ENCODE peak calls at places on chromosomes 11 and 22, in four cellular contexts. One of them, this sample, is unnamed. For H3K4me1, the result is how much of the 10 kb centered on the place peaks cover.

GRCh38 chr11:67195971-67196418 is 70.3 kb upstream of the GRK2 start:
- DNase-seq in A549: no peak
- DNase-seq in IMR-90: peak
- DNase-seq in esophagus squamous epithelium: no peak
- DNase-seq in this sample: no peak

GRCh38 chr11:1516273-1517067 is 29.9 kb upstream of the MOB2 start:
- DNase-seq in A549: no peak
- DNase-seq in IMR-90: peak
- DNase-seq in esophagus squamous epithelium: no peak
- DNase-seq in this sample: no peak

GRCh38 chr22:19755145-19755710 is 5.3 kb upstream of the TBX1 start:
- DNase-seq in A549: no peak
- DNase-seq in IMR-90: no peak
- DNase-seq in esophagus squamous epithelium: no peak
- DNase-seq in this sample: no peak

GRCh38 chr11:134270250-134270714 is 5.9 kb upstream of the GLB1L3 start:
- DNase-seq in A549: peak
- DNase-seq in IMR-90: no peak
- DNase-seq in esophagus squamous epithelium: no peak
- DNase-seq in this sample: no peak

GRCh38 chr22:30436196-30436595 is 10.6 kb downstream of the MTFP1 start:
- DNase-seq in A549: no peak
- DNase-seq in IMR-90: no peak
- DNase-seq in esophagus squamous epithelium: no peak
- DNase-seq in this sample: no peak

GRCh38 chr22:48535868-48536690 is 1291.6 kb downstream of the BRD1 start:
- DNase-seq in A549: no peak
- DNase-seq in IMR-90: no peak
- DNase-seq in esophagus squamous epithelium: no peak
- DNase-seq in this sample: no peak

GRCh38 chr11:65576232-65576866 is 496 bp downstream of the EHBP1L1 start:
- DNase-seq in A549: no peak
- DNase-seq in IMR-90: no peak
- DNase-seq in esophagus squamous epithelium: no peak
- DNase-seq in this sample: peak

GRCh38 chr11:30019481-30019880 is 2.7 kb upstream of the KCNA4 start:
- DNase-seq in A549: no peak
- DNase-seq in IMR-90: no peak
- DNase-seq in esophagus squamous epithelium: no peak
- DNase-seq in this sample: no peak

GRCh38 chr11:2426826-2427521 is 17.3 kb downstream of the TRPM5 start:
- DNase-seq in A549: no peak
- DNase-seq in IMR-90: no peak
- DNase-seq in esophagus squamous epithelium: no peak
- DNase-seq in this sample: no peak

GRCh38 chr22:44107341-44107740 is 73.4 kb upstream of the PARVG start:
- DNase-seq in A549: no peak
- DNase-seq in IMR-90: no peak
- DNase-seq in esophagus squamous epithelium: no peak
- DNase-seq in this sample: no peak

GRCh38 chr11:125382211-125382807 is 113.8 kb downstream of the FEZ1 start:
- DNase-seq in A549: no peak
- DNase-seq in IMR-90: no peak
- DNase-seq in esophagus squamous epithelium: no peak
- DNase-seq in this sample: no peak

GRCh38 chr11:749731-750130 is 2.5 kb downstream of the TALDO1 start:
- DNase-seq in A549: no peak
- DNase-seq in IMR-90: no peak
- DNase-seq in esophagus squamous epithelium: no peak
- DNase-seq in this sample: no peak

GRCh38 chr22:49790912-49791311 is 36.8 kb downstream of the BRD1 start:
- DNase-seq in A549: no peak
- DNase-seq in IMR-90: no peak
- DNase-seq in esophagus squamous epithelium: no peak
- DNase-seq in this sample: no peak
- TF ChIP-seq POLR2A in A549: no peak
- TF ChIP-seq POLR2A in IMR-90: no peak
- TF ChIP-seq POLR2A in esophagus squamous epithelium: no peak
- TF ChIP-seq POLR2A in this sample: no peak

DNA sequence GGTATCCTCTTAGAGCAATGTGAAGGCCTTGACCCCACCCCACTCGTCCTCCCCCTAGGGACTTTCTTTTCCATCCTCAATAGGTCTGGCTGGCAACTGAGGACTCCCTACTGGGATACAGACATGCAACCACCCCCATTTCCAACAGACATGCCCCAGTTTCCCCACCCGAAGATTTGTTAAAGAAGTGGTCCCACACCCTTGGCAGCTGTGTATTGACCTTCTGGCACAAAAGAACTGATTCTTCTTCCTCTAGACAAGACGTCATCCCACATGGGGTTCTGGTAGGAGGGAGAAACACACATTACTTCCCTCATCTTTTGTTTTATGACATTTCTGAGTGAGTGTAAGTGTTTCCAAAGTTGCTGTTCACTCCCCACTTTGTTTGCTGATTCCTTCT is 4.6 kb downstream of the KIRREL3 start:
- DNase-seq in A549: no peak
- DNase-seq in IMR-90: no peak
- DNase-seq in esophagus squamous epithelium: no peak
- DNase-seq in this sample: no peak
- H3K4me1 ChIP-seq in A549: half or more
- H3K4me1 ChIP-seq in IMR-90: under half
- H3K4me1 ChIP-seq in esophagus squamous epithelium: under half
- H3K4me1 ChIP-seq in this sample: under half

DNA sequence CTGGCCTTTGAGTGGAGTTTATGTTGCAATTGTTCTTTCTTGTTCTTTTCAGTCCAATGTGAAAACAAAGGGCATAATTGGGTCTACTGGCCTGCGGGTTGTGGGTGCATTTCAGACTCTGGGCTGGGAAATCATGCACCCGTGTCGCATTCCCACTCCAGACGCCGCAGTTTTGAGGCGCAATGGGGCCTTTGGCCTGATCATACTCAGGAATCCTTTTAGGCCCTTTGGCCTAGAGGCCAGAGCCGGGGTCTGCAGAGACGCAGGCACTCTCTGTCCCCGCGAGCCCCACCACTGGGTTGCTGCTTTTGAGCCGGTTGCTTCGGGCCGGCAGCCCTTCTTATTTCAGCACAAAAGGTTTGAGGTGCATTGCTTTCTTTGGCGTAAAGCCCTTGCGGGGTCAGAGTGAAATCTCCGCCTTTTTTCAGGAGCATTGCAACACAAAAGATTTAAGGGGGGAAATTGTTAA is 48.4 kb upstream of the DBX1 start:
- DNase-seq in A549: no peak
- DNase-seq in IMR-90: no peak
- DNase-seq in esophagus squamous epithelium: no peak
- DNase-seq in this sample: no peak
- TF ChIP-seq POLR2A in A549: no peak
- TF ChIP-seq POLR2A in IMR-90: no peak
- TF ChIP-seq POLR2A in esophagus squamous epithelium: no peak
- TF ChIP-seq POLR2A in this sample: no peak

DNA sequence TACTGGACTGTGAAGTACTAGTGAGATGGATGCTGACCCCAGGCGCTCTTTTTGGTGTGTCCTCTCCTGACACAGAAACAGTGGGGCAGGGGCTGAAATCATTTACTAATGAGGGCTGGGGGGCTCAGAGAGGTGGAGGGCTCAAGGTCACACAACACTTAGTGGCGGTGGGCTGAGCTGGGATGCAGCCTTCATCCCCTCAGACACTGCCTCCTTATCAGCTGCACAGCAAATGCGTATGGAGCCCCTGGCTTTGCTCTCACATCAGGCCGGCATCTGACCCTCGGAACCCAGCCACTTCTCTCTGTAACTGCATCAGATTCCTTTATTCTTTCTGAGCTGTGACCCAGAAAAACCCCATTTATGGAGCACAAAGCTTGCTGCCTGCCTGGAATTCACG is 736.5 kb downstream of the TBC1D22A start:
- DNase-seq in A549: no peak
- DNase-seq in IMR-90: no peak
- DNase-seq in esophagus squamous epithelium: no peak
- DNase-seq in this sample: no peak
- H3K4me1 ChIP-seq in A549: under half
- H3K4me1 ChIP-seq in IMR-90: under half
- H3K4me1 ChIP-seq in esophagus squamous epithelium: under half
- H3K4me1 ChIP-seq in this sample: under half

GRCh38 chr11:119101759-119102423 is at the start of gene DPAGT1:
- DNase-seq in A549: peak
- DNase-seq in IMR-90: peak
- DNase-seq in esophagus squamous epithelium: peak
- DNase-seq in this sample: peak
- TF ChIP-seq POLR2A in A549: peak
- TF ChIP-seq POLR2A in IMR-90: peak
- TF ChIP-seq POLR2A in esophagus squamous epithelium: no peak
- TF ChIP-seq POLR2A in this sample: peak

GRCh38 chr11:13317293-13318080 is 39.9 kb downstream of the BMAL1 start:
- DNase-seq in A549: no peak
- DNase-seq in IMR-90: no peak
- DNase-seq in esophagus squamous epithelium: no peak
- DNase-seq in this sample: no peak

GRCh38 chr11:13315517-13316432 is 38.2 kb downstream of the BMAL1 start:
- DNase-seq in A549: no peak
- DNase-seq in IMR-90: no peak
- DNase-seq in esophagus squamous epithelium: no peak
- DNase-seq in this sample: no peak

GRCh38 chr11:13314676-13315394 is 37.2 kb downstream of the BMAL1 start:
- DNase-seq in A549: no peak
- DNase-seq in IMR-90: peak
- DNase-seq in esophagus squamous epithelium: no peak
- DNase-seq in this sample: no peak

GRCh38 chr11:13318498-13319295 is 41.1 kb downstream of the BMAL1 start:
- DNase-seq in A549: no peak
- DNase-seq in IMR-90: no peak
- DNase-seq in esophagus squamous epithelium: no peak
- DNase-seq in this sample: no peak

DNA sequence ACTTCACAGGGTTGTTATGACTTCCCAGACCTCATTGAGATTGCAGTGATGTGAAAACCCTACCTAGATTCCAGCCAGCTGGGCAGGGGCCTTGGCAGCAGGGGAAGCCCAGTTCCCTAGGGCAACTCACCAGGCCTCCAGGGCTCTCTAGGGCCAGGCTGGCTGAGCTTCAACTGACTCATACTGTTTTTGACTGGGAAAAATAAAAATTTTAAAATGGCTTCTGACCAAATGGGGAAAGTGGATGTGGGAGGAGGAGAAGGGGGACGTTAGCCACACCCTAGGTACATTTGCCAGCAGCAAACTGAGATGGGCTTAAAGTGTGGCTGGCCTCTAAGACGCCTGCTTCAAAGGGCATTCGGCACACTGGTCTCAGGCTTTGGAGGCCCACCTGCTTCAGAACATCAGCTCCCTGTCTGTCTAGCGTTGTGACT is 39.0 kb downstream of the BMAL1 start:
- DNase-seq in A549: no peak
- DNase-seq in IMR-90: peak
- DNase-seq in esophagus squamous epithelium: no peak
- DNase-seq in this sample: no peak
- H3K4me1 ChIP-seq in A549: under half
- H3K4me1 ChIP-seq in IMR-90: under half
- H3K4me1 ChIP-seq in esophagus squamous epithelium: half or more
- H3K4me1 ChIP-seq in this sample: half or more

DNA sequence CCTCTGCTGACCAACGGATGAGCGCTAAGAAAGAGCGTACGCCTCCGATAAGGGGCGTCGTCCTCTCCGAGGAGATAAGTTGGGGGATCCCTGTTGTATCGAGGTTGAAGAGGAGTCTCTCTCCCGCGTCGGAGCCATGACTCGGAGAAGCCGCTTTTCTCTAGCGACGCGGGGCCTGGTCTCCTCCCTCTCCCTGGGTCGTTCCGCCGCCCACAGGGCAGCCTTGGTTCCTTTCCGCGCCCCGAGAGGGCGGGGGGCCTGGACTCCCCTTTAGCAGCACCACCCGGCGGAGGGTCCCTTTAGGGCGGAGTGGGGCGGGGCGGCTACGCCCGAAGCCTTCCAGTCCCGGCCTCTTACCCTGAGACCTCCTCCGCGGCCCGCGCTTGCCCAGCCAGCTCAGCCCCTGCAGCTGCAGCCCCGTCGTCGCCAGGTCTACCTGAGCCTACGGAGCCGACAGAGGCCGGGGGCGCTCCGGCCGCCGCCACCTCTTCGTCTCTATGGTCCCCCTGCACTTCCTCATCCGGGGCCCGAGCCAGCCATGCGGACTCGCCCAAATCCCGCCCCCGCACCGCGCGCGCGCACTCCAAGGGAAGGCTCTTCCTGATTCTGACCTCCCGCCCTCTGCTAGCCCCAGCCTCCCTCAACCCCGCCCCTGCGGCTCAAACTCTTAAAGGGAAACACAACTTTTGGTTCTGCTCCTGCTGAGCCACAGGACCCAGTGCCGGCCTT is at the start of gene PRR14L:
- DNase-seq in A549: peak
- DNase-seq in IMR-90: peak
- DNase-seq in esophagus squamous epithelium: peak
- DNase-seq in this sample: peak
- TF ChIP-seq POLR2A in A549: peak
- TF ChIP-seq POLR2A in IMR-90: peak
- TF ChIP-seq POLR2A in esophagus squamous epithelium: peak
- TF ChIP-seq POLR2A in this sample: peak

DNA sequence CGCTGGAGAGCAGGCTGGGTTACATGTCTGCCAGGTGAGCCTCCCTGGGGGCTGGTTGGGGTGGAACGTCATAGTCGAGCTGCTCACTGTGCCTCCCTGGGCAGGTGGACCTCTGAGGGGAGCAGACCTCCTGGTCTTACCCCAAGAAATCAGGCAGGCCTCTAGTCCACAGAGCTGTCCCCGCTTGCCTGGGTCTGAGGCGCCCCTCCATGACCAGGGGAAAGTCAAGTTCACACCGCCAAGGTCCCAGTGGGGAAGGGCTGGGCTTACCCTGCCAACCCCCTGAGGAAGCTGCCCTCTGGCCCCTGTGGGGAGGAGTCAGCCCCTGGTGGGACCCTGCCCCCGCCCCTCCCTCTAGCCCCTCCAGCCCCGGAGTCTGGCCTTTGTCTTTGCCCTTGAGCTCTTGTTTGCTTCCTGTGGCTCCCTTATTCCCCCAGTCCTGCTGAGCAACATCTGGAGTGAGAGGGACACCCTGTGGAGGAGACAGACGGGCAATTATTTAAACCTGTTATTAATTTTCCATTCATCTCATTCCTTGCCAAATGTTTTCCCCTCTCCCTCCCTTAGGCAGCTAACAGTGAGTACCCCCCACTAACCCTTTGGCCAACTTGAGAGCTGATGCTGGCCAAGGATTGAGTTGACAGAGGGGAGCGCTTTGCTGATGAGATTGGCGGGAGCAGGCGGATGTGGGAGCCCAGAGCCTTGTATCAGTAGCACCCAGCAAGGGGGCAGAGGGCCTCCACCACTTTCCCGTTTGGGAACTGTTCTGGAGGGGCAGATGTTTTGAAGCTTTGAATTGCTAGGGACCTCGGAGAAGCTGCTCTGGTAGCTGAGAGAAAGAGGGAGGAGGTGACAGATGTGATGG is 83.4 kb downstream of the CEP164 start:
- DNase-seq in A549: no peak
- DNase-seq in IMR-90: no peak
- DNase-seq in esophagus squamous epithelium: no peak
- DNase-seq in this sample: no peak
- H3K4me1 ChIP-seq in A549: under half
- H3K4me1 ChIP-seq in IMR-90: under half
- H3K4me1 ChIP-seq in esophagus squamous epithelium: under half
- H3K4me1 ChIP-seq in this sample: under half

GRCh38 chr22:42662114-42663021 is 13.2 kb upstream of the CYB5R3 start:
- DNase-seq in A549: peak
- DNase-seq in IMR-90: peak
- DNase-seq in esophagus squamous epithelium: no peak
- DNase-seq in this sample: peak
- TF ChIP-seq POLR2A in A549: no peak
- TF ChIP-seq POLR2A in IMR-90: peak
- TF ChIP-seq POLR2A in esophagus squamous epithelium: no peak
- TF ChIP-seq POLR2A in this sample: no peak